ENCODE peak calls at places on chromosomes 5 and 9, in five cellular contexts. V is stimulated activated CD4-positive, alpha-beta T cell treated with anti-CD3 and anti-CD28 coated beads, TNF-alpha, amount 100 ng/mL, for 48 hours; X is NCI-H2171 treated with DMSO at 0.1 percent for 48 hours; I is activated naive CD4-positive, alpha-beta T cell treated with anti-CD3 and anti-CD28 coated beads for 36 hours; H is fibroblast of gingiva. W is an unnamed sample.

GRCh38 chr9:136476369-136477150 is 6.3 kb downstream of the SEC16A start:
- DNase-seq in V (no peak), X (no peak), I (no peak), H (no peak), W (no peak)

GRCh38 chr5:41279040-41279439 is 65.7 kb upstream of the C6 start:
- DNase-seq in V (no peak), X (no peak), I (no peak), H (no peak), W (no peak)

GRCh38 chr5:178392386-178392785 is 159.8 kb upstream of the PHYKPL start:
- DNase-seq in V (no peak), X (no peak), I (no peak), H (no peak), W (no peak)

GRCh38 chr5:113513384-113514262 is at the start of gene YTHDC2:
- DNase-seq in V (peak; percentile 81), X (peak; percentile 76), I (peak; percentile 90), H (peak; percentile 81), W (peak; percentile 86)

GRCh38 chr5:109921735-109922395 is 232.1 kb downstream of the MAN2A1 start:
- DNase-seq in V (peak; percentile 16), X (no peak), I (peak; percentile 84), H (no peak), W (no peak)

GRCh38 chr5:114192108-114192507 is 169.8 kb upstream of the KCNN2 start:
- DNase-seq in V (no peak), X (no peak), I (no peak), H (no peak), W (no peak)

GRCh38 chr9:127185931-127186781 is 63.7 kb upstream of the ANGPTL2 start:
- DNase-seq in V (no peak), X (no peak), I (no peak), H (peak; percentile 100), W (no peak)

GRCh38 chr5:107985144-107985543 is 314.4 kb upstream of the EFNA5 start:
- DNase-seq in V (no peak), X (peak; percentile 35), I (peak; percentile 5), H (no peak), W (peak; percentile 41)

GRCh38 chr5:31733365-31733764 is 94.4 kb downstream of the PDZD2 start:
- DNase-seq in V (no peak), X (no peak), I (no peak), H (no peak), W (peak; percentile 30)

GRCh38 chr5:141875022-141875740 is 3.0 kb downstream of the PCDH1 start:
- DNase-seq in V (no peak), X (no peak), I (no peak), H (no peak), W (no peak)

W was measured in cerebellar cortex.